ENCODE peak calls at places on chromosomes 2 and 18, in seven cellular contexts. D is astrocyte of the spinal cord; C is stimulated activated CD4-positive, alpha-beta T cell treated with anti-CD3 and anti-CD28 coated beads, Interleukin-2, amount 100 ng/mL, for 48 hours; Q is Peyer's patch; L is H4; M is coronary artery; R is left colon. O is an unnamed sample.
A peak's percentile ranks its signal among the peaks of the same experiment; 100 is the strongest.

GRCh38 chr2:114754907-114755563 is 312.6 kb downstream of the DPP10 start:
- DNase-seq in D (no peak), C (no peak), Q (no peak), L (no peak), M (no peak), R (no peak), O (no peak)

GRCh38 chr2:8906208-8906607 is 68.8 kb upstream of the KIDINS220 start:
- DNase-seq in D (peak; percentile 22), C (no peak), Q (no peak), L (peak; percentile 13), M (no peak), R (peak; percentile 45), O (no peak)

GRCh38 chr18:24060644-24061043 is 46.1 kb downstream of the TTC39C start:
- DNase-seq in D (no peak), C (no peak), Q (no peak), L (no peak), M (no peak), R (no peak), O (no peak)

GRCh38 chr2:171089489-171089888 is 71.2 kb downstream of the TLK1 start:
- DNase-seq in D (no peak), C (no peak), Q (no peak), L (no peak), M (no peak), R (no peak), O (no peak)

GRCh38 chr2:67516899-67517530 is 119.9 kb downstream of the ETAA1 start:
- DNase-seq in D (peak; percentile 87), C (no peak), Q (no peak), L (peak; percentile 7), M (no peak), R (no peak), O (no peak)

GRCh38 chr18:48676346-48676745 is 137.5 kb downstream of the CTIF start:
- DNase-seq in D (no peak), C (no peak), Q (peak; percentile 33), L (no peak), M (no peak), R (peak; percentile 21), O (no peak)

GRCh38 chr2:6642011-6642410 is 223.7 kb downstream of the CMPK2 start:
- DNase-seq in D (no peak), C (no peak), Q (no peak), L (no peak), M (no peak), R (no peak), O (no peak)

GRCh38 chr18:34643982-34644381 is 66.1 kb upstream of the DTNA start:
- DNase-seq in D (peak; percentile 30), C (no peak), Q (no peak), L (no peak), M (no peak), R (no peak), O (no peak)

GRCh38 chr2:1052671-1053270 is 102.1 kb downstream of the SNTG2 start:
- DNase-seq in D (peak; percentile 65), C (no peak), Q (no peak), L (no peak), M (no peak), R (no peak), O (no peak)

GRCh38 chr2:43758738-43759137 is 15.1 kb upstream of the DYNC2LI1 start:
- DNase-seq in D (no peak), C (no peak), Q (no peak), L (peak; percentile 51), M (no peak), R (no peak), O (no peak)

GRCh38 chr2:235116885-235117492 is 165.2 kb downstream of the SH3BP4 start:
- DNase-seq in D (peak; percentile 67), C (no peak), Q (no peak), L (peak; percentile 40), M (no peak), R (no peak), O (no peak)

GRCh38 chr2:96547751-96548161 is 11.2 kb downstream of the ARID5A start:
- DNase-seq in D (peak; percentile 76), C (no peak), Q (no peak), L (no peak), M (peak; percentile 50), R (no peak), O (no peak)

GRCh38 chr2:98875081-98875728 is 60.8 kb downstream of the CRACDL start:
- DNase-seq in D (no peak), C (no peak), Q (no peak), L (no peak), M (no peak), R (no peak), O (no peak)

GRCh38 chr18:43662657-43663056 is 385.4 kb upstream of the SYT4 start:
- DNase-seq in D (peak; percentile 92), C (no peak), Q (no peak), L (peak; percentile 51), M (no peak), R (no peak), O (no peak)